ENCODE peak calls at places on chromosomes 6 and 20, in four cellular contexts. Y is KG1, B is B cell, H is PC-9. V is an unnamed sample.

GRCh38 chr6:75402296-75402695 is 91.3 kb downstream of the FILIP1 start:
- DNase-seq in Y (no peak), B (no peak), H (no peak), V (no peak)

GRCh38 chr6:36954262-36954931 is at the start of gene PI16:
- DNase-seq in Y (no peak), B (no peak), H (no peak), V (no peak)

GRCh38 chr20:17530153-17530552 is 1.0 kb downstream of the BFSP1 start:
- DNase-seq in Y (no peak), H (no peak), B (no peak), V (no peak)

GRCh38 chr6:169626169-169626833 is 75.5 kb downstream of the WDR27 start:
- DNase-seq in Y (no peak), B (no peak), H (no peak), V (no peak)

GRCh38 chr6:9208956-9209355 is 773.6 kb upstream of the SLC35B3 start:
- DNase-seq in B (no peak), Y (no peak), H (no peak), V (no peak)

GRCh38 chr6:52310932-52311331 is 26.4 kb upstream of the MCM3 start:
- DNase-seq in B (no peak), H (no peak), Y (peak; percentile 31), V (peak; percentile 86)

GRCh38 chr6:42369568-42369967 is 82.2 kb downstream of the TRERF1 start:
- DNase-seq in B (no peak), H (peak; percentile 74), Y (no peak), V (no peak)

GRCh38 chr20:53445276-53445675 is 148.4 kb downstream of the ZNF217 start:
- DNase-seq in Y (no peak), H (no peak), B (no peak), V (no peak)